ENCODE peak calls at places on chromosomes 6 and 20, in six cellular contexts. F, B, H, I, E and O are unnamed samples.

GRCh38 chr6:159586684-159587083 is 106.4 kb downstream of the SOD2 start:
- DNase-seq in B (no peak), F (no peak), H (no peak), E (no peak), I (no peak), O (no peak)

GRCh38 chr20:53547664-53548239 is 45.9 kb downstream of the ZNF217 start:
- DNase-seq in H (peak), B (peak), E (peak), I (peak), F (no peak), O (peak)

GRCh38 chr6:97399208-97399607 is 116.2 kb upstream of the MMS22L start:
- DNase-seq in B (no peak), H (no peak), I (no peak), E (no peak), F (no peak), O (no peak)

GRCh38 chr6:111757342-111757741 is 115.9 kb downstream of the FYN start:
- DNase-seq in E (no peak), H (no peak), I (no peak), B (no peak), F (peak), O (no peak)

GRCh38 chr20:64116541-64117423 is 9.4 kb upstream of the NPBWR2 start:
- DNase-seq in E (no peak), I (no peak), F (peak), B (no peak), H (no peak), O (no peak)

GRCh38 chr6:125986295-125986955 is at the start of gene TRMT11:
- DNase-seq in I (peak), E (peak), H (peak), F (peak), B (peak), O (peak)

GRCh38 chr6:2127484-2127911 is 117.9 kb downstream of the GMDS start:
- DNase-seq in B (no peak), E (peak), I (no peak), F (peak), H (peak), O (no peak)

GRCh38 chr6:13863699-13864155 is 49.4 kb upstream of the MCUR1 start:
- DNase-seq in H (no peak), B (no peak), E (no peak), F (peak), I (no peak), O (no peak)

GRCh38 chr6:36682328-36683144 is 4.0 kb downstream of the CDKN1A start:
- DNase-seq in B (peak), E (peak), F (peak), H (no peak), I (no peak), O (no peak)

GRCh38 chr6:15551798-15552197 is 111.0 kb downstream of the DTNBP1 start:
- DNase-seq in I (no peak), F (peak), H (peak), B (no peak), E (no peak), O (no peak)

GRCh38 chr6:110255356-110255755 is 75.1 kb downstream of the CDC40 start:
- DNase-seq in B (no peak), F (no peak), E (peak), H (peak), I (peak), O (no peak)

GRCh38 chr20:9359561-9360308 is 154.7 kb upstream of the LAMP5 start:
- DNase-seq in B (no peak), F (peak), E (no peak), I (peak), H (peak), O (peak)

DNA sequence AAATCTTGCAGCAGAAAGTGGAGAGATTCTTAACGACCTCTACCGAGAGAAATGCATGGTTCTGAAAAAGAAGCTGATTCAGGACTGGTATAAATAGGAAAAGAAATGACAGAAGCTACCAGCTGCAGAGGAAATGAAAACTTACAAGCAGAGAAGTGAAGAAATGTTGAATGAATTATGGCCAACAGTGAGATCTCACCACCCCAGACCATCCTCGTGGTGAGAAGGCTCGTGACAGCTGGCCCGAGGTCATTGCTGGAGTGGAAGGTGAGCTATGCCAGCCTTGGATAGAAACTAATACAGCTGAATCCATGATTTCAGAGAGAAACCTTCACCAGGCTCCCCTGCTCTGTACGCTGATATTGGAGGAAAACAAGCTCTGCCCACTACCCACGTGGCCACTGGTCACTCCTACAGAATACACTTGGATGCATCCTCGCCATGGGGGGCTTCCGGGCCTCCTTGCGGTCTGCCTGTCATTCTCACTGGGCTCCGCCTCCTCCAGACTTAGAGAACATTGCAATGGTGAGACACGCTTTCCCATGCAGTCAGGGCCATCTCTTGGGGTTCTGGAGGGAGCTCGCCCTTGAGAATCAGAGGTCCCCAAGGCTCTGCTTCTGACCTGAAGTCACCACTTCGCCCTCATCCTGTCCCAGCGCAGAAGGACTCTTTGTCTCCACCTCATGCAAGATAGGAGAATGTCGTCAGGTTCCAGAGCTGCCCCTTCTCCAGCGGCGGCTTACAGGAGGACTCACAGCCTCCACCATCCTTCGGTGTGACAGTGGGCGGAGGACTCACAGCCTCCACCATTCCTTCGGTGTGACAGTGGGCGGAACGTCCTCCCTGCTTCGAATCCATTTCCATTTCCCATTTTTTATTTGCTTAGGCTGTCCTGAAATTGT is 10.6 kb upstream of the TUBB2B start:
- DNase-seq in I (no peak), H (no peak), B (no peak), E (no peak), F (no peak), O (no peak)
- TF ChIP-seq CTCF in I (no peak), H (no peak), B (no peak), E (no peak), F (no peak), O (no peak)

DNA sequence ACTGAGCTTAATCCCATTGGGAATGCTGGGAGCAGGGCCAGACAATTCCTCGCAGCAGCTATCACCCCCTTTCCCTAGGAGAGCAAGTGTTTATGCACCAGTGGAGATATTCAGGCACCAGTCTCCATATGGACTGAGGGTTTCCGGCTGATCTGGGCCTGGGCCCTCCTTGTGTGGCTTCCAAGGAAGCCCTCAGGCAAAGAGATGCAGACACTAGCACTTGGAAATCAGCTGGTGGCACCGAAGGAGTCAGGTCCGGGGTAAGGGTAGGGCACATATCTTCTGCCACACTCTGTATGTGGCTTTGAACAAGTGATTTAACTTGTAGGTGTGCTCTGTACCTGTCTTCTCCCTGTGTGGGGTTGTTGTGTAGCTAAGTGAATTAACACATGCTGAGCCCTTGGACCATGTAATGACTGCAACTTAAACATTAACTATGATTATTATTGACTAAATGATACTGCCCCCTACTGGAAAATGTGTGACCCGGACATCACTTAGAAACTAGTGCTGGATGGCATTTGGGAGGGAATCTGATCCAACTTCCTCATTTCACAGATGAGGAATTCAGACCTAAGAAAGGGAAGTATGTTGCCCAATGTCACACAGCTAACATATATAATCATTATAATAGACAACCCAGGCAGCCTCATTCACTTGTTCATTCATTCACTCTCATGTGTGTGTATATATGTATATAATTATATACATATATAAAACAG is 19.3 kb upstream of the WFDC2 start:
- DNase-seq in B (no peak), F (no peak), H (peak), E (peak), I (peak), O (peak)
- TF ChIP-seq CTCF in B (peak), F (peak), H (peak), E (peak), I (peak), O (peak)

DNA sequence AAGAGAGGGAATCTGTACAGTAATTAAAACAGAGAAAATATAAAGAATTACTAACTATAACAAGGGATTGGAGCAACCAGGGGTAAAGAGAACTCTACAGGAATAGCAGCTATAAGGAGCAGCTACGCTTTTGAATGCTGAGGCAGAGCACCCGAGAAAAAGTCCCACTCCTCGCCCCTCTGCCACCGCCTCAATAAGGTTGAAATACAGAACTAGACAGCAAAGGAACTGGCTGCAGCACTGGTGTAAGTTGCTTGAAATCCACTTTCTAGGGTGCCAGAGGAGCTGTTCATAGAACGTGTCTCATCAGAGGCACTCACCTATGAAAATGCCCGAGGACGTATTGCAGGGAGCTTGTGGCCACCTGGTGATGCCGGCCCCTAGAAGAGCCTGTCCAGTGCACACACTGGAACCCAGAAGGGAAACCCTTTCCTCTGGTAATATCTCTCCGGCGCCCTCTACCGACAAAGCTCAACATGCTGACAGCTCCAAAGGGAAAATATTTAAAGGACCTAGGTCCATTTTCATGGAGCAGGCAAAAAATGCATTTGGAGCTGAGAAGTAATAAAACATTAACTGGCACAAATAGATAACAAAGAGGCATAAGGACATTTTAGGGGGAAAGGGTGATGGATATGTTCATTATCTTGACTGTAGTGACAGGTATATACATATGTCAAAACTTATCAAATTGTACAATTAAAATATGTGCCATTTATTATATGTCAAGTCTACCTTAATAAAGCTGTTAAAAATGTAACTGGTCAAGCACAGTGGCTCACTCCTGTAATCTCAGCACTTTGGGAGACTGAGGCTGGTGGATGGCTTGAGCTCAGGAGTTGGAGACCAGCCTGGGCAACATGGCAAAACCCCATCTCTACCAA is 137.4 kb upstream of the HDAC2 start:
- DNase-seq in B (peak), H (peak), F (peak), I (peak), E (peak), O (peak)
- TF ChIP-seq CTCF in B (no peak), H (peak), F (no peak), I (peak), E (peak), O (peak)

GRCh38 chr6:157946865-157947532 is 34.7 kb upstream of the SYNJ2 start:
- DNase-seq in H (no peak), F (no peak), I (no peak), B (no peak), E (peak), O (no peak)
- TF ChIP-seq CTCF in H (no peak), F (no peak), I (peak), B (no peak), E (peak), O (peak)

DNA sequence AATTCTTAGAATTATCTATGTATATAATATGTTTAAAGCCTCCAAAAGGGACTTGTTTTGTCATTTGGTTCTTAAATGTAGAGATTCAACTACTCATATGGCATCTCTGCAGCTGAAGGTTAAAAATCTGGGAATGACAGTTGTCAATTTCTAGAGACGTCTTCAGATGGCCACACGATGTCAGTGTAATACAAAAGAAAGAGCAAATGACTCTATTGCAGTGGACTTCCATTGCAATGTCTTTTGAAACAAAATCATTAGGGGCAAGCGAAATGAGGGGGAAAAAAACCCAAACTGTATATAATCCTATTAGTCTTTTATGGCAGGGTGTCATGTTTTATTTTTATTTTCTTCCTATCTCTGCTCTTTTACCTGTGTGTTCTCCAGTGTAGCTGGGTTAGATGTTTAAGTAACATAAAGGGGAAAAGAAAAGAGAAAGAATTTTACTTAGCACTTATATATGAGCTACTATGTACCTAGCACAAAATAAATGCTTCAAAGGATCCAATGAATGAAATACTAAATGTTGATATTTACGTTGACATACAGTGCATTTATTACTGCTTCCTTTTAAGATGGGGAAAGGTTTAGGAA is 26.2 kb downstream of the CCN2 start:
- DNase-seq in F (no peak), H (no peak), I (peak), B (no peak), E (no peak), O (no peak)
- TF ChIP-seq CTCF in F (no peak), H (no peak), I (peak), B (peak), E (peak), O (peak)

GRCh38 chr20:57435498-57436222 is 44.5 kb downstream of the RBM38 start:
- DNase-seq in B (peak), H (no peak), F (peak), E (no peak), I (no peak), O (no peak)
- TF ChIP-seq CTCF in B (no peak), H (no peak), F (no peak), E (peak), I (no peak), O (no peak)

GRCh38 chr6:56549014-56549413 is 93.7 kb downstream of the DST start:
- DNase-seq in F (no peak), H (no peak), B (no peak), I (no peak), E (no peak), O (no peak)
- TF ChIP-seq CTCF in F (no peak), H (no peak), B (no peak), I (no peak), E (peak), O (peak)

GRCh38 chr20:44993343-44993742 is 27.0 kb downstream of the STK4 start:
- DNase-seq in B (no peak), H (no peak), E (no peak), F (no peak), I (no peak), O (no peak)

GRCh38 chr20:44997668-44998067 is 31.4 kb downstream of the STK4 start:
- DNase-seq in H (no peak), F (no peak), B (no peak), I (no peak), E (no peak), O (no peak)

DNA sequence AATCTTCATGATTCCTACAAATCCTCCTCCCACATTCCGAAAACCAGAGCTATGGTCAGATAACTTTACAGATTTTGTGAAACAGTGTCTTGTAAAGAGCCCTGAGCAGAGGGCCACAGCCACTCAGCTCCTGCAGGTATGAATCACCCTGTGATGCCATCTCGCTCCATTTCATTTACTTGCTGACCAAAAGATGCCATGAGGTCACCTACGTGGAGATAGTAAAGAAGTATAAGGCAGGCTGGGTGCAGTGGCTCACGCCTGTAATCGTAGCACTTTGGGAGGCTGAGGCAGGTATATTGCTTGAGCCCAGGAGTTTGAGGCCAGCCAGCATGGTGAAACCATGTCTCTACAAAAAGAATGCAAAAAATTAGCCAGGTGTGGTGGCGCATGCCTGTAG is 30.9 kb downstream of the STK4 start:
- DNase-seq in B (no peak), E (no peak), I (no peak), H (no peak), F (no peak), O (no peak)
- TF ChIP-seq CTCF in B (no peak), E (no peak), I (no peak), H (no peak), F (no peak), O (no peak)